ENCODE peak calls at places on chromosomes 2 and 18, in eight cellular contexts. Z is heart left ventricle; U is right lobe of liver; D is B cell; O is pancreas; R is CD4-positive, alpha-beta T cell; T is fibroblast of the aortic adventitia; B is epithelial cell of esophagus. M is an unnamed sample.

GRCh38 chr2:25606892-25607291 is 66.5 kb downstream of the DTNB start:
- DNase-seq in Z (no peak), U (no peak), D (peak), O (no peak), R (no peak), T (peak), B (peak), M (peak)

GRCh38 chr18:9612215-9612830 is 2.0 kb downstream of the PPP4R1 start:
- DNase-seq in Z (no peak), U (no peak), D (peak), O (no peak), R (peak), T (peak), B (peak), M (peak)

GRCh38 chr2:71908798-71909197 is 238.9 kb downstream of the CYP26B1 start:
- DNase-seq in Z (no peak), U (no peak), D (no peak), O (no peak), R (no peak), T (no peak), B (no peak), M (no peak)

GRCh38 chr18:44507729-44508325 is 172.9 kb upstream of the SETBP1 start:
- DNase-seq in Z (peak), U (no peak), D (peak), O (no peak), R (no peak), T (no peak), B (no peak), M (peak)

GRCh38 chr2:11855120-11855760 is 108.8 kb downstream of the LPIN1 start:
- DNase-seq in Z (no peak), U (no peak), D (peak), O (no peak), R (no peak), T (no peak), B (no peak), M (no peak)

GRCh38 chr2:176491172-176491904 is 222.1 kb downstream of the MTX2 start:
- DNase-seq in Z (peak), U (no peak), D (peak), O (no peak), R (no peak), T (peak), B (peak), M (peak)

GRCh38 chr2:217685255-217685605 is 317.6 kb downstream of the TNS1 start:
- DNase-seq in Z (no peak), U (peak), D (no peak), O (no peak), R (no peak), T (peak), B (peak), M (no peak)

GRCh38 chr18:3916082-3916481 is 466.1 kb downstream of the TGIF1 start:
- DNase-seq in Z (peak), U (no peak), D (no peak), O (no peak), R (no peak), T (no peak), B (no peak), M (no peak)

GRCh38 chr2:207683879-207684627 is 27.4 kb upstream of the CCNYL1 start:
- DNase-seq in Z (no peak), U (no peak), D (no peak), O (no peak), R (no peak), T (peak), B (peak), M (no peak)

GRCh38 chr2:68284896-68285295 is 32.6 kb upstream of the PPP3R1 start:
- DNase-seq in Z (no peak), U (no peak), D (no peak), O (no peak), R (no peak), T (peak), B (peak), M (no peak)

DNA sequence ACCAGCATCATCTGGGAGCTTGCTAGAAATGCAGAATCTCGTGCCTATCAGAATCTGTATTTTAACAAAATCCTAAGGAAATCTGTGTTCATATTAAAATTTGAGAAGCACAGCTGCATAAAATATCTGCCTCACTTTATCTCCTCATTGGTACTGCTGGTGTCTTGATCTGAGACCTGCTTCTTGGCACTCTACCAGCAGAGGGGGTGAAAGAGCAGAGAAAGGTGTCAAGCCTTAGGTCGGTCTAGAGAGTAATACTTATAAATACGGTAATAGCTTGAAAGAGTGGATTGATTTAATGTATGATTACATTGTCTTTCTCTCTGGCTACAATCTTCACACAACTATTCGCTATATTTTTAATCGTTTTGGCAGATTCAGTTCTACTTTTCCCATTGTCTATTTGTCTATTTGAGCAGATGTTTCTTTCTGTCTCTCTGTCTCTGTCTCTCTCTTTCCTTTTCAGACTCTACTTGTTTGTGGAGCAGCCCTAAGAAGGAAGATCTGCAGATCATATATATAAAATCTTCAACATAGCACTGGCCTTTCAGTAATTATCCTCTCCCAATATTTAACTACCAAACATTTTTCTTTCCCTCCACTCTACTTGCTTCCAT is 1.7 kb upstream of the GCG start:
- DNase-seq in Z (no peak), U (peak), D (peak), O (no peak), R (peak), T (peak), B (peak), M (peak)
- TF ChIP-seq CTCF in Z (peak), U (peak), D (peak), O (no peak), R (peak), T (peak), B (peak), M (peak)

DNA sequence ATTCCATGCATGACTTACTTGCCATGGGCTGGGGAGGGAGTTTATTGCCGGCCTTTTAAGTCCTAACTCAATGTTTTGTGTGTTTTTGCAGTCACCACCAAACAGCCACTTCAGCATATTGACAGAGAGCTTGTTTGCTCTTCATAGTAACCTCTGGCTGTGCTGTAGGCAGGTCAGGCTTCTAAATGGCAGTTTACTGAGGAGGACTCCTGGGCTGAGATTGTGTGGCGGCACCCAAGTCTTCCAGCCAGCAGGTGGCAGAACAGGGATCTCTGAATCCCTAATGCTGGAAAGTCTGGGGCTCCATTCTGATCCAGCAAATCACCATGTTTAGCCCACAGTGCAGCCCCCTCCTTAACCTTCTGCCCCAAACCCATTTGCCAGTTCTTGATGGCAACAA is 121.2 kb downstream of the CAPN13 start:
- DNase-seq in Z (no peak), U (peak), D (no peak), O (peak), R (no peak), T (no peak), B (no peak), M (no peak)
- TF ChIP-seq CTCF in Z (peak), U (peak), D (no peak), O (no peak), R (no peak), T (no peak), B (peak), M (no peak)

GRCh38 chr2:172813314-172813888 is 77.8 kb downstream of the RAPGEF4 start:
- DNase-seq in Z (no peak), U (no peak), D (no peak), O (no peak), R (no peak), T (peak), B (peak), M (no peak)
- TF ChIP-seq CTCF in Z (peak), U (peak), D (no peak), O (no peak), R (no peak), T (peak), B (peak), M (no peak)

GRCh38 chr18:75694292-75694691 is 266.8 kb upstream of the SMIM21 start:
- DNase-seq in Z (no peak), U (no peak), D (no peak), O (no peak), R (no peak), T (no peak), B (no peak), M (no peak)

GRCh38 chr18:75687626-75688025 is 260.1 kb upstream of the SMIM21 start:
- DNase-seq in Z (no peak), U (no peak), D (no peak), O (no peak), R (no peak), T (no peak), B (no peak), M (no peak)

GRCh38 chr18:75691483-75691882 is 264.0 kb upstream of the SMIM21 start:
- DNase-seq in Z (no peak), U (no peak), D (no peak), O (no peak), R (no peak), T (no peak), B (no peak), M (no peak)
- TF ChIP-seq CTCF in Z (no peak), U (no peak), D (no peak), O (no peak), R (no peak), T (no peak), B (no peak), M (no peak)

GRCh38 chr2:98937906-98938305 is 1.9 kb upstream of the CRACDL start:
- DNase-seq in Z (no peak), U (no peak), D (no peak), O (no peak), R (no peak), T (no peak), B (no peak), M (no peak)
- TF ChIP-seq CTCF in Z (no peak), U (no peak), D (no peak), O (no peak), R (no peak), T (no peak), B (no peak), M (no peak)